ENCODE peak calls at places on chromosomes 13 and 19, in eight cellular contexts. J, W, C, F, K, B, Q and N are unnamed samples. For H3K4me1 and H3K9me3, the result is how much of the 10 kb centered on the place peaks cover.

GRCh38 chr13:76522083-76522755 is 364.0 kb downstream of the KCTD12 start:
- DNase-seq in J (no peak), W (no peak), C (peak), F (no peak), K (no peak), B (no peak), Q (no peak), N (peak)

GRCh38 chr13:26967119-26968038 is 204.2 kb downstream of the USP12 start:
- DNase-seq in J (no peak), W (no peak), C (peak), F (peak), K (peak), B (no peak), Q (no peak), N (no peak)

GRCh38 chr13:109644069-109644750 is 142.2 kb downstream of the IRS2 start:
- DNase-seq in J (no peak), W (peak), C (no peak), F (no peak), K (no peak), B (no peak), Q (no peak), N (no peak)

GRCh38 chr19:5036733-5037681 is 68.1 kb downstream of the KDM4B start:
- DNase-seq in J (peak), W (peak), C (peak), F (peak), K (no peak), B (no peak), Q (no peak), N (no peak)

GRCh38 chr13:46667687-46668281 is 114.8 kb downstream of the LRCH1 start:
- DNase-seq in J (no peak), W (no peak), C (peak), F (no peak), K (no peak), B (peak), Q (no peak), N (no peak)

GRCh38 chr19:49136771-49137171 is 17.4 kb downstream of the PPFIA3 start:
- DNase-seq in J (no peak), W (no peak), C (peak), F (peak), K (no peak), B (no peak), Q (no peak), N (no peak)

GRCh38 chr13:33544308-33544707 is 258.8 kb upstream of the STARD13 start:
- DNase-seq in J (no peak), W (no peak), C (no peak), F (no peak), K (no peak), B (no peak), Q (no peak), N (no peak)

GRCh38 chr13:52599853-52600603 is 42.2 kb upstream of the HNRNPA1L2 start:
- DNase-seq in J (peak), W (peak), C (peak), F (peak), K (no peak), B (no peak), Q (no peak), N (peak)

GRCh38 chr19:41923045-41923788 is 5.0 kb downstream of the ERFL start:
- DNase-seq in J (no peak), W (no peak), C (no peak), F (no peak), K (no peak), B (no peak), Q (no peak), N (no peak)

GRCh38 chr13:44169018-44169909 is 204.4 kb upstream of the SERP2 start:
- DNase-seq in J (no peak), W (no peak), C (no peak), F (no peak), K (no peak), B (no peak), Q (no peak), N (no peak)

GRCh38 chr13:73089216-73089615 is 30.4 kb downstream of the KLF5 start:
- DNase-seq in J (no peak), W (no peak), C (no peak), F (no peak), K (no peak), B (no peak), Q (no peak), N (no peak)

GRCh38 chr19:43784251-43784980 is 3.6 kb upstream of the KCNN4 start:
- DNase-seq in J (no peak), W (peak), C (peak), F (no peak), K (no peak), B (peak), Q (peak), N (peak)

GRCh38 chr19:934865-935422 is 9.1 kb downstream of the ARID3A start:
- DNase-seq in J (peak), W (no peak), C (peak), F (peak), K (peak), B (no peak), Q (peak), N (no peak)

GRCh38 chr19:27896091-27896490 is 1316.9 kb downstream of the UQCRFS1 start:
- DNase-seq in J (no peak), W (no peak), C (no peak), F (no peak), K (no peak), B (no peak), Q (no peak), N (no peak)

GRCh38 chr19:46229442-46229841 is at the start of gene IGFL1:
- DNase-seq in J (no peak), W (no peak), C (no peak), F (no peak), K (no peak), B (no peak), Q (no peak), N (no peak)

GRCh38 chr19:3364501-3364858 is 1.9 kb upstream of the NFIC start:
- DNase-seq in J (no peak), W (no peak), C (no peak), F (no peak), K (no peak), B (no peak), Q (no peak), N (no peak)
- H3K4me1 ChIP-seq in J (under half), W (under half), C (under half), F (under half), K (half or more), B (under half), Q (under half), N (under half)

GRCh38 chr13:105037064-105037463 is 1498.4 kb downstream of the EFNB2 start:
- DNase-seq in J (no peak), W (no peak), C (no peak), F (no peak), K (no peak), B (no peak), Q (no peak), N (no peak)
- H3K9me3 ChIP-seq in J (under half), W (under half), C (under half), F (under half), K (under half), B (under half), Q (under half), N (under half)

DNA sequence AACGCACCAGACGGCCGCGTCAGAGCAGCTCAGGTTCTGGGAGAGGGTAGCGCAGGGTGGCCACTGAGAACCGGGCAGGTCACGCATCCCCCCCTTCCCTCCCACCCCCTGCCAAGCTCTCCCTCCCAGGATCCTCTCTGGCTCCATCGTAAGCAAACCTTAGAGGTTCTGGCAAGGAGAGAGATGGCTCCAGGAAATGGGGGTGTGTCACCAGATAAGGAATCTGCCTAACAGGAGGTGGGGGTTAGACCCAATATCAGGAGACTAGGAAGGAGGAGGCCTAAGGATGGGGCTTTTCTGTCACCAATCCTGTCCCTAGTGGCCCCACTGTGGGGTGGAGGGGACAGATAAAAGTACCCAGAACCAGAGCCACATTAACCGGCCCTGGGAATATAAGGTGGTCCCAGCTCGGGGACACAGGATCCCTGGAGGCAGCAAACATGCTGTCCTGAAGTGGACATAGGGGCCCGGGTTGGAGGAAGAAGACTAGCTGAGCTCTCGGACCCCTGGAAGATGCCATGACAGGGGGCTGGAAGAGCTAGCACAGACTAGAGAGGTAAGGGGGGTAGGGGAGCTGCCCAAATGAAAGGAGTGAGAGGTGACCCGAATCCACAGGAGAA is 1.9 kb downstream of the PPP1R12C start:
- DNase-seq in J (peak), W (no peak), C (peak), F (no peak), K (no peak), B (no peak), Q (no peak), N (no peak)
- H3K4me1 ChIP-seq in J (under half), W (under half), C (under half), F (under half), K (half or more), B (under half), Q (under half), N (under half)

GRCh38 chr19:24140099-24140498 is 53.1 kb downstream of the ZNF254 start:
- DNase-seq in J (no peak), W (no peak), C (peak), F (no peak), K (no peak), B (no peak), Q (no peak), N (no peak)
- H3K9me3 ChIP-seq in J (under half), W (under half), C (under half), F (under half), K (half or more), B (half or more), Q (under half), N (under half)

DNA sequence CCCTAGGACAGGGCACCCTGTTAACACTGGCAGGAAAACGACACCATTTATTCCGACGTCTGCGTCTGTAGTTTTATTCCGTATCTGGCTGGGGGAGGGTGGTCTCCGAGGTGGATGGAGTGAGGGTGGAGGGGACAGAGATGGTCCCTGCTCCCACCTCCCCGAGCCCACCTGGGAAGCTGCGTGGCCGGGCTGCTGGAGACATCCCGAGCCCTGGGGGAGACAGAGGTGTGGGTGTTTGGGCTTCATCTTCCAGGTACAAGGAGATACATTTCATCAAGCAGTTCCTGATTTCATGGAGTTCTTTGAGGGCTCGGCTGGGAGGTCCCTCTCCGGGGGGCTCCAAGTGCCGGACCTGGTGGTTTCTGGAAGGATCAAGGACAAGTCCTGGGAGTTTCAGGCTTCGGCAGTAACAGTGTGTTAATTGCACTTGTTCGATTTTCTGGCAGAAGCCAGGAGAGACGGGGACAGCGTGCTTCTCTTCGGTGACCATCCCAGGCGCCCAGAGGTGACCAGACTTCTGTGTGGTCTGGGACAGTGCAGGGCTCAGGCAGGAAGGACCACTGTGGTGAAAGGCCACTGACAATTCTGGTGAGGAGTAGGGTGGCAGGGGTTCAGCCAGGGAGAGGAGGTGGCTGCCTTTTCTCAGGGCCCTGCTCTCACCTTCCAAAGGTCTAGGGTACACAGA is 20.1 kb upstream of the MKNK2 start:
- DNase-seq in J (peak), W (no peak), C (no peak), F (no peak), K (no peak), B (no peak), Q (no peak), N (no peak)
- H3K4me1 ChIP-seq in J (under half), W (under half), C (under half), F (under half), K (under half), B (under half), Q (under half), N (under half)

DNA sequence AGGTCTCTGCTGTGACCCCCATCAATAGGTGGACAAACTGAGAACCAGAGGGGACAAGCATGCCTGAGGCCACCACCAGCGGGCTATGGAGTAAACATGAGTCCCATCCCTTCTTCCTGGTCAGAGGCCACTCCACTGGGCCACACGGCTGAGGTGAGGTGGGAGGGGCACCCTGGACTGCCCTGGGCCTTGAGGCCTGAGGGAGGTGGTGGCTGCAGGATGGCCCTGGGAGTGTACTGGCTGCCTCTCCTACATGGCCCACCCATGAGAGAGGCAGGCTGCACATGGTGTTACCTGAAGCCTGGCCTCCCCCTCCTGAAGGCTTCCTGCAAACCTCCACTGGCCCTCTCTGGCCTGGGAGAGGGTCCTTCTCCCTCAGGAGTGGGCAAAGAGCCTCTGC is 222.4 kb downstream of the TUBA3C start:
- DNase-seq in J (no peak), W (no peak), C (no peak), F (no peak), K (no peak), B (no peak), Q (no peak), N (no peak)
- H3K9me3 ChIP-seq in J (under half), W (under half), C (under half), F (under half), K (under half), B (under half), Q (under half), N (under half)

GRCh38 chr13:90974249-90974954 is 373.1 kb upstream of the MIR17HG start:
- DNase-seq in J (no peak), W (no peak), C (no peak), F (no peak), K (no peak), B (no peak), Q (no peak), N (no peak)
- H3K4me1 ChIP-seq in J (under half), W (under half), C (under half), F (under half), K (under half), B (under half), Q (under half), N (under half)

GRCh38 chr19:29404015-29404414 is 121.8 kb upstream of the VSTM2B start:
- DNase-seq in J (no peak), W (no peak), C (no peak), F (no peak), K (no peak), B (no peak), Q (no peak), N (no peak)

GRCh38 chr19:29404951-29405727 is 120.7 kb upstream of the VSTM2B start:
- DNase-seq in J (no peak), W (no peak), C (no peak), F (no peak), K (no peak), B (no peak), Q (no peak), N (peak)

GRCh38 chr19:29397748-29398147 is 128.0 kb upstream of the VSTM2B start:
- DNase-seq in J (no peak), W (no peak), C (no peak), F (no peak), K (no peak), B (no peak), Q (no peak), N (no peak)

GRCh38 chr19:29401712-29402421 is 123.9 kb upstream of the VSTM2B start:
- DNase-seq in J (no peak), W (no peak), C (no peak), F (no peak), K (no peak), B (no peak), Q (no peak), N (no peak)

GRCh38 chr19:29400917-29401711 is 124.7 kb upstream of the VSTM2B start:
- DNase-seq in J (no peak), W (no peak), C (no peak), F (no peak), K (no peak), B (no peak), Q (no peak), N (no peak)
- H3K9me3 ChIP-seq in J (under half), W (under half), C (under half), F (under half), K (under half), B (under half), Q (under half), N (under half)

GRCh38 chr19:51005248-51005647 is 3.8 kb upstream of the KLK8 start:
- DNase-seq in J (no peak), W (no peak), C (no peak), F (no peak), K (no peak), B (no peak), Q (no peak), N (no peak)
- H3K4me1 ChIP-seq in J (under half), W (under half), C (under half), F (under half), K (under half), B (under half), Q (under half), N (under half)